ENCODE peak calls at places on chromosomes 1 and 21, in six cellular contexts. E, K, Y, N, S and J are unnamed samples.

GRCh38 chr1:95230768-95231191 is 3.2 kb upstream of the RWDD3 start:
- DNase-seq in E (no peak), K (no peak), Y (no peak), N (peak; percentile 31), S (no peak), J (no peak)

GRCh38 chr1:75126611-75127101 is 7.5 kb upstream of the LHX8 start:
- DNase-seq in E (no peak), K (no peak), Y (no peak), N (no peak), S (no peak), J (no peak)

GRCh38 chr1:47866631-47867446 is 130.3 kb downstream of the TRABD2B start:
- DNase-seq in E (no peak), K (no peak), Y (no peak), N (no peak), S (no peak), J (no peak)

GRCh38 chr1:63590161-63590560 is 3.0 kb upstream of the PGM1 start:
- DNase-seq in E (no peak), K (no peak), Y (no peak), N (no peak), S (no peak), J (no peak)

GRCh38 chr1:232978091-232978634 is 27.8 kb downstream of the NTPCR start:
- DNase-seq in E (no peak), K (no peak), Y (no peak), N (no peak), S (no peak), J (no peak)

GRCh38 chr1:91913018-91913417 is 27.1 kb upstream of the TGFBR3 start:
- DNase-seq in E (no peak), K (no peak), Y (no peak), N (no peak), S (no peak), J (no peak)

GRCh38 chr1:175725684-175726083 is 17.7 kb downstream of the TNR start:
- DNase-seq in E (peak; percentile 12), K (no peak), Y (peak; percentile 84), N (no peak), S (no peak), J (peak; percentile 39)

GRCh38 chr1:175208773-175209492 is 16.4 kb upstream of the KIAA0040 start:
- DNase-seq in E (no peak), K (no peak), Y (no peak), N (no peak), S (peak; percentile 36), J (no peak)

GRCh38 chr1:162228586-162228985 is 148.1 kb downstream of the SPATA46 start:
- DNase-seq in E (no peak), K (no peak), Y (no peak), N (no peak), S (no peak), J (no peak)

GRCh38 chr1:61692155-61692783 is 32.7 kb downstream of the TM2D1 start:
- DNase-seq in E (peak; percentile 44), K (no peak), Y (no peak), N (no peak), S (no peak), J (no peak)

GRCh38 chr1:110474444-110474843 is 23.5 kb downstream of the PROK1 start:
- DNase-seq in E (no peak), K (no peak), Y (no peak), N (no peak), S (no peak), J (no peak)

GRCh38 chr1:82778612-82779011 is 977.9 kb downstream of the ADGRL2 start:
- DNase-seq in E (peak; percentile 16), K (no peak), Y (peak; percentile 68), N (no peak), S (no peak), J (no peak)

GRCh38 chr1:167221126-167221803 is 579 bp downstream of the POU2F1 start:
- DNase-seq in E (no peak), K (no peak), Y (peak; percentile 83), N (peak; percentile 23), S (no peak), J (no peak)

GRCh38 chr21:30083120-30083945 is 83.3 kb downstream of the CLDN17 start:
- DNase-seq in E (no peak), K (no peak), Y (peak; percentile 85), N (no peak), S (no peak), J (no peak)

GRCh38 chr1:14421977-14422609 is 176.4 kb upstream of the KAZN start:
- DNase-seq in E (no peak), K (no peak), Y (peak; percentile 5), N (no peak), S (no peak), J (no peak)

GRCh38 chr1:205301220-205301821 is 20.2 kb downstream of the NUAK2 start:
- DNase-seq in E (peak; percentile 96), K (peak; percentile 97), Y (peak; percentile 99), N (peak; percentile 98), S (no peak), J (peak; percentile 99)

GRCh38 chr1:183243190-183244065 is 57.4 kb downstream of the LAMC2 start:
- DNase-seq in E (no peak), K (no peak), Y (no peak), N (no peak), S (no peak), J (no peak)

GRCh38 chr1:41898191-41898713 is 20.5 kb downstream of the HIVEP3 start:
- DNase-seq in E (peak; percentile 26), K (no peak), Y (no peak), N (no peak), S (peak; percentile 63), J (no peak)

GRCh38 chr1:248810727-248811513 is 14.8 kb downstream of the SH3BP5L start:
- DNase-seq in E (no peak), K (no peak), Y (no peak), N (no peak), S (no peak), J (no peak)

GRCh38 chr1:151542710-151543129 is 2.6 kb downstream of the TUFT1 start:
- DNase-seq in E (peak; percentile 44), K (no peak), Y (no peak), N (no peak), S (no peak), J (no peak)

GRCh38 chr1:206136241-206136640 is 19.1 kb upstream of the AVPR1B start:
- DNase-seq in E (no peak), K (no peak), Y (no peak), N (no peak), S (no peak), J (no peak)

GRCh38 chr1:37999434-38000232 is 5.7 kb downstream of the FHL3 start:
- DNase-seq in E (peak; percentile 60), K (peak; percentile 90), Y (peak; percentile 77), N (no peak), S (no peak), J (no peak)

GRCh38 chr1:11806307-11806936 is 431 bp downstream of the CLCN6 start:
- DNase-seq in E (no peak), K (peak; percentile 8), Y (peak; percentile 63), N (no peak), S (no peak), J (no peak)

GRCh38 chr21:37061926-37062591 is 10.8 kb downstream of the PIGP start:
- DNase-seq in E (no peak), K (no peak), Y (no peak), N (no peak), S (no peak), J (no peak)

DNA sequence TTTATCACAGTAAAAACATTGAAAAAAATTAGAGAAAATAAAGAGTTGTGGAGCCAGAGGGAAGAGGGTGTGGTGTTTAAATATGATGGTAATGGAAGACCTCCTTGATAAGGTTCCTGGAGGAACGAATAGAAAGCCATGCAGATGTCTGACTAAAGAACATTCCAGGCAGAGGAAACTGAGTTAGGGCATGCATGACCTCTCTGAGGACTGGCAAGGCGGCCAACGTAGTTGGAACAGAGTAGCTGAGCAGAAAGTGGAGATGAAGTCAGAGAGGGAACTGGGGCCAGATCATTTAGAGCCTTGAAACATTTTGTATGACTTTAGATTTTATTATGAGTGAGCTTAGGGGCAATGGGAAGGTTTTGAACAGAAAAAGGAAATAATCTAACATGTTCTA is 377.5 kb downstream of the HLX start:
- DNase-seq in E (no peak), K (no peak), Y (no peak), N (no peak), S (no peak), J (no peak)
- H3K4me1 ChIP-seq in E (no peaks in the 10 kb centered on the region), K (no peaks in the 10 kb centered on the region), Y (no peaks in the 10 kb centered on the region), N (no peaks in the 10 kb centered on the region), S (no peaks in the 10 kb centered on the region), J (no peaks in the 10 kb centered on the region)

GRCh38 chr1:27137544-27138075 is 17.3 kb downstream of the SLC9A1 start:
- DNase-seq in E (no peak), K (peak; percentile 94), Y (no peak), N (no peak), S (no peak), J (no peak)

GRCh38 chr1:27135920-27136551 is 18.9 kb downstream of the SLC9A1 start:
- DNase-seq in E (no peak), K (no peak), Y (peak; percentile 66), N (no peak), S (no peak), J (no peak)

GRCh38 chr1:27138927-27139326 is 16.0 kb downstream of the SLC9A1 start:
- DNase-seq in E (no peak), K (no peak), Y (no peak), N (no peak), S (no peak), J (no peak)

GRCh38 chr1:27138368-27138767 is 16.6 kb downstream of the SLC9A1 start:
- DNase-seq in E (no peak), K (no peak), Y (no peak), N (no peak), S (no peak), J (no peak)

GRCh38 chr1:27137022-27137542 is 17.8 kb downstream of the SLC9A1 start:
- DNase-seq in E (no peak), K (peak; percentile 87), Y (peak; percentile 62), N (no peak), S (peak; percentile 73), J (no peak)
- H3K4me3 ChIP-seq in E (no peak overlapping the region), K (no peak overlapping the region), Y (no peak overlapping the region), N (no peak overlapping the region), S (peak overlapping the region; percentile 41), J (no peak overlapping the region)

DNA sequence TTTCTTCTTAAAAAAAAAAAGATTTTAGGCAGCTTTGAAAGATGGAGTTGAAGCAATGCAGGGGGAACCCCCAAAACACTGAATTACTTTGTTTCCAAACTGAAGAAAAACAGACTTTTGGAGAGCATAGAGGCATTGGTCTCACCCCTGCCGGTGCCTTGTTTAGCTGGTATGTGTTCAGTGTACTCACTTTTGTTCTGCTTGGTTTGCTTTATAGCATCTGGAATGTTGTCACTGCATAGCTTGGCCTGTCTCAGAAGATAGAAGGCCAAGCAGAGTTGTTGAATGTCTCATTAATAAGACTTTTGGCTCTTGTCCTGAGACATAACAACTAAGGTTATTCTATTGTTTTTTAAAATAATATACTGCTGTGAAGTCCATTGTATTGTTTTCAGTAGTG is 6.9 kb downstream of the THRAP3 start:
- DNase-seq in E (no peak), K (no peak), Y (no peak), N (no peak), S (no peak), J (no peak)
- H3K4me1 ChIP-seq in E (peaks cover 11% of the 10 kb centered on the region), K (peaks cover 6% of the 10 kb centered on the region), Y (no peaks in the 10 kb centered on the region), N (peaks cover 3% of the 10 kb centered on the region), S (peaks cover 27% of the 10 kb centered on the region), J (no peaks in the 10 kb centered on the region)

DNA sequence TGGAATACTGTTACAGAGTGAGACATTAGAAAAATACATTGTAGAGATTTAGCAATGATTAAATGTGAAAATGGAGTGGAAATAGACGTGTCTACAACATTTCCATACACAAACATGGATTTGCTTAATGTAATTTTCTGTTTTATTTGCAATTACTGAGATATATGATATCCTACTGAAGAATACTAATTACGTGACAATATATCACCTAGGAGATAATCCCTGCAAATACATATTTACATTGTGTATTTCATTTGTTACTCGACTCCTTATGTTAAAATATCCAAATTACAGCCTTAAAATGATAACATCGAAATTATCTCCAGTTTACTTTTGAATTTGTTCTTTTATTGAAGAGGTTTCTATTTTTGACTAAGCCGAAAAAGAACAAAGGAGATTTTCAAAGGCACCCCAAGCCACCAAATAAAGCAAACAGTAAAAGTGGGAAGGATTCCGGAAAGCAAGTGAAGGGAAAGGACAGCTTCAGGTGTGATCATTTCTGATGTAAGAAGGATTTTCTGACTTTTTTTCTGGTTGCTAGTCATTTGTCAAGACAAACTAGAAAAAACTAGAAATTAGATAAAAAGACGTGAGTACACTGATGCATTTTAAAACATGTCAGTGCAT is 7.9 kb downstream of the LHX4 start:
- DNase-seq in E (no peak), K (no peak), Y (no peak), N (no peak), S (no peak), J (no peak)
- H3K4me3 ChIP-seq in E (no peak overlapping the region), K (no peak overlapping the region), Y (no peak overlapping the region), N (no peak overlapping the region), S (no peak overlapping the region), J (no peak overlapping the region)